ENCODE peak calls at places on chromosomes 12 and 14, in seven cellular contexts. One of them, this sample, is unnamed.
A peak's percentile ranks its signal among the peaks of the same experiment; 100 is the strongest.

GRCh38 chr14:64580451-64580850 is 30.7 kb downstream of the PPP1R36 start:
- DNase-seq in lung: no peak
- DNase-seq in lower lobe of right lung: no peak
- DNase-seq in CD8-positive, alpha-beta T cell: no peak
- DNase-seq in transverse colon: no peak
- DNase-seq in HL-60: no peak
- DNase-seq in kidney epithelial cell: no peak
- DNase-seq in this sample: no peak

GRCh38 chr12:63304844-63305243 is 153.8 kb upstream of the AVPR1A start:
- DNase-seq in lung: no peak
- DNase-seq in CD8-positive, alpha-beta T cell: no peak
- DNase-seq in lower lobe of right lung: no peak
- DNase-seq in HL-60: no peak
- DNase-seq in transverse colon: no peak
- DNase-seq in kidney epithelial cell: no peak
- DNase-seq in this sample: no peak

GRCh38 chr12:26833692-26834168 is 736 bp upstream of the ITPR2 start:
- DNase-seq in HL-60: no peak
- DNase-seq in transverse colon: peak; percentile 62
- DNase-seq in lung: peak; percentile 61
- DNase-seq in lower lobe of right lung: peak; percentile 75
- DNase-seq in kidney epithelial cell: no peak
- DNase-seq in CD8-positive, alpha-beta T cell: no peak
- DNase-seq in this sample: peak; percentile 88

GRCh38 chr12:124764451-124764850 is 99.2 kb downstream of the SCARB1 start:
- DNase-seq in transverse colon: peak; percentile 52
- DNase-seq in lung: no peak
- DNase-seq in lower lobe of right lung: no peak
- DNase-seq in CD8-positive, alpha-beta T cell: no peak
- DNase-seq in HL-60: no peak
- DNase-seq in kidney epithelial cell: no peak
- DNase-seq in this sample: no peak

GRCh38 chr12:31929140-31929526 is 30.1 kb upstream of the RESF1 start:
- DNase-seq in HL-60: no peak
- DNase-seq in CD8-positive, alpha-beta T cell: no peak
- DNase-seq in transverse colon: no peak
- DNase-seq in lung: no peak
- DNase-seq in lower lobe of right lung: no peak
- DNase-seq in kidney epithelial cell: no peak
- DNase-seq in this sample: no peak

GRCh38 chr14:47442206-47442605 is 233.2 kb downstream of the MDGA2 start:
- DNase-seq in transverse colon: no peak
- DNase-seq in lung: no peak
- DNase-seq in lower lobe of right lung: no peak
- DNase-seq in HL-60: no peak
- DNase-seq in CD8-positive, alpha-beta T cell: no peak
- DNase-seq in kidney epithelial cell: peak; percentile 87
- DNase-seq in this sample: no peak

GRCh38 chr12:52214421-52214802 is 18.6 kb upstream of the KRT7 start:
- DNase-seq in CD8-positive, alpha-beta T cell: no peak
- DNase-seq in transverse colon: no peak
- DNase-seq in HL-60: no peak
- DNase-seq in kidney epithelial cell: no peak
- DNase-seq in lung: no peak
- DNase-seq in lower lobe of right lung: peak; percentile 41
- DNase-seq in this sample: peak; percentile 58

GRCh38 chr12:121038861-121039654 is at the start of gene OASL:
- DNase-seq in HL-60: no peak
- DNase-seq in lower lobe of right lung: peak; percentile 69
- DNase-seq in transverse colon: peak; percentile 77
- DNase-seq in kidney epithelial cell: no peak
- DNase-seq in CD8-positive, alpha-beta T cell: peak; percentile 64
- DNase-seq in lung: no peak
- DNase-seq in this sample: peak; percentile 79

GRCh38 chr12:90233168-90234100 is 524.8 kb upstream of the ATP2B1 start:
- DNase-seq in lung: no peak
- DNase-seq in kidney epithelial cell: no peak
- DNase-seq in transverse colon: no peak
- DNase-seq in lower lobe of right lung: no peak
- DNase-seq in HL-60: no peak
- DNase-seq in CD8-positive, alpha-beta T cell: no peak
- DNase-seq in this sample: no peak

GRCh38 chr12:99413751-99414150 is 233.8 kb upstream of the GARIN6 start:
- DNase-seq in lower lobe of right lung: no peak
- DNase-seq in lung: no peak
- DNase-seq in HL-60: no peak
- DNase-seq in transverse colon: no peak
- DNase-seq in CD8-positive, alpha-beta T cell: no peak
- DNase-seq in kidney epithelial cell: no peak
- DNase-seq in this sample: no peak

GRCh38 chr12:95674088-95674595 is 116.4 kb downstream of the NTN4 start:
- DNase-seq in lower lobe of right lung: no peak
- DNase-seq in kidney epithelial cell: no peak
- DNase-seq in CD8-positive, alpha-beta T cell: no peak
- DNase-seq in lung: no peak
- DNase-seq in transverse colon: no peak
- DNase-seq in HL-60: no peak
- DNase-seq in this sample: no peak

GRCh38 chr12:93913845-93914244 is 234.5 kb upstream of the PLXNC1 start:
- DNase-seq in CD8-positive, alpha-beta T cell: no peak
- DNase-seq in lower lobe of right lung: no peak
- DNase-seq in HL-60: no peak
- DNase-seq in kidney epithelial cell: no peak
- DNase-seq in transverse colon: no peak
- DNase-seq in lung: no peak
- DNase-seq in this sample: no peak

GRCh38 chr12:108323581-108323980 is 15.5 kb downstream of the CMKLR1 start:
- DNase-seq in lower lobe of right lung: no peak
- DNase-seq in lung: no peak
- DNase-seq in HL-60: no peak
- DNase-seq in CD8-positive, alpha-beta T cell: no peak
- DNase-seq in transverse colon: no peak
- DNase-seq in kidney epithelial cell: no peak
- DNase-seq in this sample: no peak
- H3K27me3 ChIP-seq in lower lobe of right lung: no peaks in the 10 kb centered on the region
- H3K27me3 ChIP-seq in lung: no peaks in the 10 kb centered on the region
- H3K27me3 ChIP-seq in HL-60: no peaks in the 10 kb centered on the region
- H3K27me3 ChIP-seq in CD8-positive, alpha-beta T cell: no peaks in the 10 kb centered on the region
- H3K27me3 ChIP-seq in transverse colon: no peaks in the 10 kb centered on the region
- H3K27me3 ChIP-seq in kidney epithelial cell: peaks cover 9% of the 10 kb centered on the region
- H3K27me3 ChIP-seq in this sample: no peaks in the 10 kb centered on the region

GRCh38 chr12:114769634-114770033 is 85.7 kb upstream of the TBX3 start:
- DNase-seq in HL-60: no peak
- DNase-seq in kidney epithelial cell: no peak
- DNase-seq in lung: no peak
- DNase-seq in lower lobe of right lung: no peak
- DNase-seq in transverse colon: no peak
- DNase-seq in CD8-positive, alpha-beta T cell: no peak
- DNase-seq in this sample: peak; percentile 1
- TF ChIP-seq CTCF in HL-60: no peak
- TF ChIP-seq CTCF in kidney epithelial cell: no peak
- TF ChIP-seq CTCF in lung: no peak
- TF ChIP-seq CTCF in lower lobe of right lung: no peak
- TF ChIP-seq CTCF in transverse colon: no peak
- TF ChIP-seq CTCF in CD8-positive, alpha-beta T cell: no peak
- TF ChIP-seq CTCF in this sample: no peak

GRCh38 chr14:54976316-54976715 is 50.6 kb downstream of the WDHD1 start:
- DNase-seq in HL-60: no peak
- DNase-seq in lower lobe of right lung: no peak
- DNase-seq in transverse colon: no peak
- DNase-seq in kidney epithelial cell: peak; percentile 4
- DNase-seq in lung: no peak
- DNase-seq in CD8-positive, alpha-beta T cell: no peak
- DNase-seq in this sample: no peak
- H3K27me3 ChIP-seq in HL-60: no peaks in the 10 kb centered on the region
- H3K27me3 ChIP-seq in lower lobe of right lung: no peaks in the 10 kb centered on the region
- H3K27me3 ChIP-seq in transverse colon: no peaks in the 10 kb centered on the region
- H3K27me3 ChIP-seq in kidney epithelial cell: no peaks in the 10 kb centered on the region
- H3K27me3 ChIP-seq in lung: no peaks in the 10 kb centered on the region
- H3K27me3 ChIP-seq in CD8-positive, alpha-beta T cell: no peaks in the 10 kb centered on the region
- H3K27me3 ChIP-seq in this sample: no peaks in the 10 kb centered on the region

GRCh38 chr14:105022276-105022670 is 1.4 kb upstream of the CDCA4 start:
- DNase-seq in transverse colon: no peak
- DNase-seq in lower lobe of right lung: no peak
- DNase-seq in kidney epithelial cell: no peak
- DNase-seq in HL-60: no peak
- DNase-seq in CD8-positive, alpha-beta T cell: no peak
- DNase-seq in lung: no peak
- DNase-seq in this sample: no peak
- TF ChIP-seq CTCF in transverse colon: no peak
- TF ChIP-seq CTCF in lower lobe of right lung: no peak
- TF ChIP-seq CTCF in kidney epithelial cell: no peak
- TF ChIP-seq CTCF in HL-60: no peak
- TF ChIP-seq CTCF in CD8-positive, alpha-beta T cell: no peak
- TF ChIP-seq CTCF in lung: no peak
- TF ChIP-seq CTCF in this sample: no peak

DNA sequence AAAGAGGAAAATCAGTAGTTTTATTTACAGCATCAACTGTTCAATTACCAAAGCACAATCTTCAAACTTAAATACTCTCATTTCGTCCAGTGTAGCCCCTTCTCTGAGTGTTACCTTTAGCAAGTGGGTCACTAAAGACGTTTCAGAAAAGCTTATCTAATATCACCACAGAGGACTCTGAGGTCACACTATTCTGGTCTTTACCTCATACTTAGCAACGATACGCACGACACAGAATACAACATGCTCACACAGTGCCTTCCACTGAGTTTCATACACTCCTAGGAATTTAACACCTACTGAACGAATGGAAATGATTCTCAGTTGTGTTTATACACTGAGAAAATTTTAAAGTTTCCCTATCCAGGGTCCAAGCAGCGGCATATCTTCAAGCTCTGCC is 2.0 kb downstream of the SYT10 start:
- DNase-seq in lung: no peak
- DNase-seq in transverse colon: no peak
- DNase-seq in CD8-positive, alpha-beta T cell: no peak
- DNase-seq in lower lobe of right lung: no peak
- DNase-seq in kidney epithelial cell: no peak
- DNase-seq in HL-60: no peak
- DNase-seq in this sample: no peak
- H3K27me3 ChIP-seq in lung: peaks cover 18% of the 10 kb centered on the region
- H3K27me3 ChIP-seq in transverse colon: peaks cover 61% of the 10 kb centered on the region
- H3K27me3 ChIP-seq in CD8-positive, alpha-beta T cell: no peaks in the 10 kb centered on the region
- H3K27me3 ChIP-seq in lower lobe of right lung: peaks cover 47% of the 10 kb centered on the region
- H3K27me3 ChIP-seq in kidney epithelial cell: peaks cover 33% of the 10 kb centered on the region
- H3K27me3 ChIP-seq in HL-60: peaks cover 43% of the 10 kb centered on the region
- H3K27me3 ChIP-seq in this sample: peaks cover 17% of the 10 kb centered on the region